ENCODE peak calls at places on chromosomes 16 and 17, in four cellular contexts. S is K562, V is SK-N-SH, A is GM12878. E is an unnamed sample.

GRCh38 chr16:2671741-2672140 is 10.6 kb upstream of the KCTD5 start:
- DNase-seq in V (no peak), A (no peak), S (no peak), E (no peak)

GRCh38 chr17:48804936-48805411 is 12.1 kb downstream of the TTLL6 start:
- DNase-seq in S (peak; percentile 86), V (peak; percentile 88), A (no peak), E (peak; percentile 34)

GRCh38 chr16:70750893-70751467 is 50.0 kb downstream of the VAC14 start:
- DNase-seq in S (no peak), V (no peak), A (no peak), E (peak; percentile 84)

GRCh38 chr17:14091367-14091766 is 22.1 kb downstream of the COX10 start:
- DNase-seq in V (no peak), A (no peak), S (no peak), E (no peak)

GRCh38 chr17:57595942-57596695 is 149.0 kb downstream of the CCDC182 start:
- DNase-seq in A (no peak), S (no peak), V (no peak), E (no peak)

GRCh38 chr16:81198635-81199034 is 39.9 kb upstream of the BCO1 start:
- DNase-seq in A (no peak), S (no peak), V (no peak), E (no peak)

GRCh38 chr17:17391575-17392370 is 85.0 kb upstream of the MED9 start:
- DNase-seq in V (no peak), S (no peak), A (peak; percentile 37), E (no peak)

GRCh38 chr17:83180264-83180995 is 101.0 kb downstream of the METRNL start:
- DNase-seq in A (no peak), V (no peak), S (no peak), E (no peak)

GRCh38 chr16:48317614-48318013 is 67.6 kb downstream of the SIAH1 start:
- DNase-seq in S (no peak), A (no peak), V (no peak), E (peak; percentile 47)

GRCh38 chr16:81547194-81547918 is 102.7 kb downstream of the CMIP start:
- DNase-seq in V (no peak), S (no peak), A (no peak), E (peak; percentile 20)

GRCh38 chr17:76270127-76270592 is 5.0 kb downstream of the UBALD2 start:
- DNase-seq in A (no peak), V (peak; percentile 47), S (peak; percentile 79), E (no peak)

GRCh38 chr16:22214402-22214801 is 8.3 kb downstream of the EEF2K start:
- DNase-seq in A (no peak), V (no peak), S (no peak), E (no peak)

GRCh38 chr16:54116126-54116525 is 170.5 kb downstream of the IRX3 start:
- DNase-seq in V (peak; percentile 52), S (no peak), A (no peak), E (no peak)

DNA sequence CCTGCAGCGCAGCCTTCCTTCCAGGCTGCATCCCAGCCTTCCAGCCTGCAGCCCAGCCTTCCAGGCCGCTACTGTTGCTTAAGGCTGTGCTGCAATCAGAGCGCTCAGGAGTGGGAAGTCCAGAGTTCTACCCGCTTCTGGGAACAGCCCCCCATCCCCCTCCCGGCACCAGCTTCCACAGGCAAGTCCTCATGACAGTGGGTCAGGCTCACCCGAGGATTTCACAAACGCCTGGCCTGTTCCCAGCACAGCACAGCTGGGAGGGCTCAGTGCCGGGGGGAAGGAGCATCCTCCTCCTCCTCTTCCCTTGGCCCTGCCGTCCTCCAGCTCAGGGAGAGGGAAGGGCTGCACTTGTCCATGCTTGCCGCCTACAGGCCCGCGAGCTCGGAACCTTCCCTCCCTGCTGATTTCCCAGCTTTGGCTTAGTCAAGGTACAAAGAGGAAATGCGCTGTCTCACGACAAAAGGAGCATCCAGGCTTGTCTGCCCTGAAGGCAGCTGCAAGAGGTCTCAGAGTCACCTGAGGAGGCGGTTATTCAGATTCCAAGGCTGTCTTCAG is 8.3 kb downstream of the SOCS3 start:
- DNase-seq in S (no peak), V (no peak), A (no peak), E (peak; percentile 50)
- TF ChIP-seq REST in S (no peak), V (peak; percentile 30), A (no peak), E (no peak)

GRCh38 chr16:30615358-30616076 is 5.3 kb upstream of the ZNF689 start:
- DNase-seq in V (peak; percentile 71), S (peak; percentile 18), A (no peak), E (no peak)
- TF ChIP-seq GABPA in V (no peak), S (no peak), A (no peak), E (no peak)

GRCh38 chr17:63975541-63976092 is 2.9 kb upstream of the SCN4A start:
- DNase-seq in S (no peak), A (no peak), V (no peak), E (no peak)
- H3K27ac ChIP-seq in S (no peak overlapping the region), A (no peak overlapping the region), V (no peak overlapping the region), E (no peak overlapping the region)

GRCh38 chr17:8965394-8966168 is at the start of gene PIK3R5:
- DNase-seq in A (no peak), V (peak; percentile 60), S (peak; percentile 77), E (peak; percentile 69)
- TF ChIP-seq REST in A (no peak), V (no peak), S (no peak), E (peak; percentile 55)

GRCh38 chr17:61806081-61806828 is 57.1 kb downstream of the BRIP1 start:
- DNase-seq in S (no peak), A (no peak), V (no peak), E (no peak)
- TF ChIP-seq GABPA in S (no peak), A (no peak), V (no peak), E (no peak)

GRCh38 chr17:79039171-79039570 is 15.2 kb downstream of the C1QTNF1 start:
- DNase-seq in S (no peak), A (no peak), V (no peak), E (no peak)
- H3K27ac ChIP-seq in S (no peak overlapping the region), A (no peak overlapping the region), V (no peak overlapping the region), E (no peak overlapping the region)

E was measured in HL-60.